ENCODE peak calls at places on chromosomes 4 and X, in eight cellular contexts. L is A673, S is AG10803, W is pons, J is H9, N is NCI-H345, Q is OCI-LY7, A is GM12891. P is an unnamed sample.

GRCh38 chr4:142155347-142155746 is 519.0 kb downstream of the IL15 start:
- DNase-seq in J (no peak), Q (no peak), W (no peak), N (no peak), A (no peak), S (peak), L (no peak), P (no peak)

GRCh38 chr4:113474017-113474416 is 287.5 kb downstream of the CAMK2D start:
- DNase-seq in L (no peak), A (no peak), W (no peak), J (no peak), N (no peak), S (peak), Q (no peak), P (no peak)

GRCh38 chr4:12679217-12679616 is 804.9 kb downstream of the RAB28 start:
- DNase-seq in L (peak), A (no peak), S (no peak), N (no peak), W (no peak), J (no peak), Q (peak), P (no peak)

GRCh38 chrX:53544936-53545335 is 110.8 kb upstream of the HSD17B10 start:
- DNase-seq in Q (no peak), J (no peak), A (no peak), L (no peak), S (no peak), W (no peak), N (no peak), P (no peak)

GRCh38 chr4:109046549-109047171 is 255.8 kb downstream of the COL25A1 start:
- DNase-seq in L (no peak), S (peak), A (no peak), N (no peak), J (no peak), W (no peak), Q (no peak), P (no peak)

GRCh38 chr4:29311231-29311630 is 1408.9 kb upstream of the PCDH7 start:
- DNase-seq in N (no peak), W (no peak), Q (no peak), J (no peak), A (no peak), S (no peak), L (no peak), P (no peak)

GRCh38 chrX:132044953-132045352 is 21.9 kb downstream of the STK26 start:
- DNase-seq in W (no peak), S (no peak), L (no peak), A (no peak), J (no peak), Q (no peak), N (no peak), P (no peak)

GRCh38 chr4:76160355-76160754 is 12.2 kb upstream of the NUP54 start:
- DNase-seq in N (no peak), W (no peak), S (no peak), Q (no peak), J (no peak), L (no peak), A (no peak), P (no peak)

GRCh38 chr4:83285022-83285387 is 407 bp upstream of the COQ2 start:
- DNase-seq in N (peak), S (peak), J (no peak), A (no peak), L (peak), Q (peak), W (peak), P (no peak)

GRCh38 chrX:140440891-140441290 is 64.0 kb downstream of the SOX3 start:
- DNase-seq in J (peak), L (no peak), Q (no peak), S (peak), N (no peak), A (no peak), W (peak), P (no peak)

GRCh38 chrX:138756234-138756633 is 44.7 kb upstream of the FGF13 start:
- DNase-seq in A (no peak), J (peak), N (no peak), Q (no peak), W (no peak), S (peak), L (peak), P (no peak)

GRCh38 chr4:181688416-181688815 is 554.8 kb upstream of the TENM3 start:
- DNase-seq in A (no peak), W (no peak), Q (no peak), S (peak), J (no peak), L (peak), N (no peak), P (no peak)